ENCODE peak calls at places on chromosomes 11 and 22, in six cellular contexts. K, L, R, M, B and S are unnamed samples.

GRCh38 chr22:23815781-23816551 is 22.8 kb downstream of the DERL3 start:
- DNase-seq in K (no peak), L (no peak), R (no peak), M (peak), B (no peak), S (no peak)

GRCh38 chr22:46754110-46754799 is 8.2 kb upstream of the TBC1D22A start:
- DNase-seq in K (peak), L (peak), R (peak), M (peak), B (peak), S (peak)

GRCh38 chr11:11976476-11977187 is 31.8 kb downstream of the DKK3 start:
- DNase-seq in K (no peak), L (peak), R (no peak), M (no peak), B (no peak), S (no peak)

GRCh38 chr11:70026726-70027125 is 51.4 kb upstream of the ANO1 start:
- DNase-seq in K (no peak), L (no peak), R (no peak), M (no peak), B (no peak), S (no peak)

GRCh38 chr11:28606930-28607329 is 498.7 kb downstream of the METTL15 start:
- DNase-seq in K (no peak), L (no peak), R (peak), M (no peak), B (peak), S (peak)

GRCh38 chr11:125201525-125202121 is 37.1 kb downstream of the PKNOX2 start:
- DNase-seq in K (no peak), L (no peak), R (no peak), M (no peak), B (no peak), S (peak)

GRCh38 chr11:61061081-61061826 is 41.0 kb upstream of the CD5 start:
- DNase-seq in K (peak), L (no peak), R (no peak), M (no peak), B (peak), S (no peak)

GRCh38 chr11:127643659-127644058 is 643.1 kb upstream of the KIRREL3 start:
- DNase-seq in K (no peak), L (no peak), R (no peak), M (no peak), B (no peak), S (no peak)

GRCh38 chr11:126468102-126468521 is 112.6 kb downstream of the ST3GAL4 start:
- DNase-seq in K (no peak), L (no peak), R (no peak), M (peak), B (no peak), S (no peak)

GRCh38 chr11:64802370-64803162 is 448 bp downstream of the MAP4K2 start:
- DNase-seq in K (peak), L (no peak), R (no peak), M (peak), B (no peak), S (no peak)

GRCh38 chr11:130212431-130212961 is 52.9 kb downstream of the ST14 start:
- DNase-seq in K (peak), L (peak), R (no peak), M (no peak), B (no peak), S (no peak)

GRCh38 chr22:41308544-41308947 is 7.2 kb downstream of the ZC3H7B start:
- DNase-seq in K (no peak), L (peak), R (no peak), M (no peak), B (no peak), S (no peak)

GRCh38 chr11:76048763-76049162 is 157.5 kb downstream of the WNT11 start:
- DNase-seq in K (peak), L (no peak), R (no peak), M (no peak), B (no peak), S (no peak)

GRCh38 chr11:2798951-2799761 is 86.4 kb downstream of the CDKN1C start:
- DNase-seq in K (peak), L (peak), R (no peak), M (peak), B (no peak), S (no peak)

GRCh38 chr11:113162590-113162961 is 151.8 kb upstream of the TTC12 start:
- DNase-seq in K (no peak), L (no peak), R (no peak), M (no peak), B (no peak), S (no peak)

GRCh38 chr11:134562941-134563471 is 151.0 kb upstream of the B3GAT1 start:
- DNase-seq in K (no peak), L (no peak), R (no peak), M (no peak), B (no peak), S (no peak)

GRCh38 chr11:57751676-57752253 is at the start of gene BTBD18:
- DNase-seq in K (no peak), L (no peak), R (no peak), M (no peak), B (peak), S (no peak)

GRCh38 chr11:61797263-61797944 is 4.7 kb downstream of the FEN1 start:
- DNase-seq in K (peak), L (peak), R (peak), M (peak), B (peak), S (no peak)

GRCh38 chr11:1880746-1881441 is 10.8 kb downstream of the PRR33 start:
- DNase-seq in K (no peak), L (no peak), R (no peak), M (peak), B (no peak), S (no peak)

GRCh38 chr11:17812286-17813187 is 78.0 kb downstream of the KCNC1 start:
- DNase-seq in K (no peak), L (peak), R (no peak), M (no peak), B (no peak), S (no peak)

GRCh38 chr11:114040706-114041211 is 18.8 kb upstream of the ZBTB16 start:
- DNase-seq in K (no peak), L (peak), R (no peak), M (no peak), B (no peak), S (no peak)

GRCh38 chr11:44858796-44859527 is 91.7 kb downstream of the TP53I11 start:
- DNase-seq in K (no peak), L (no peak), R (no peak), M (no peak), B (no peak), S (no peak)

GRCh38 chr11:119307219-119307618 is 9.7 kb downstream of the MCAM start:
- DNase-seq in K (no peak), L (no peak), R (no peak), M (no peak), B (no peak), S (no peak)

GRCh38 chr11:76606102-76606793 is 64.3 kb downstream of the LRRC32 start:
- DNase-seq in K (no peak), L (no peak), R (no peak), M (peak), B (no peak), S (no peak)

GRCh38 chr11:7020183-7020917 is at the start of the genes NLRP14 and ZNF214:
- DNase-seq in K (peak), L (peak), R (peak), M (peak), B (peak), S (peak)

GRCh38 chr11:57762235-57762866 is 749 bp downstream of the CTNND1 start:
- DNase-seq in K (no peak), L (no peak), R (no peak), M (no peak), B (no peak), S (no peak)

GRCh38 chr11:123729602-123730001 is 11.9 kb downstream of the ZNF202 start:
- DNase-seq in K (no peak), L (no peak), R (no peak), M (no peak), B (no peak), S (no peak)

GRCh38 chr11:36458129-36458918 is 51.7 kb downstream of the TRAF6 start:
- DNase-seq in K (no peak), L (no peak), R (no peak), M (no peak), B (no peak), S (no peak)

GRCh38 chr11:123543796-123544195 is 110.6 kb downstream of the SCN3B start:
- DNase-seq in K (no peak), L (no peak), R (no peak), M (no peak), B (peak), S (peak)

GRCh38 chr11:64123679-64124078 is 42.2 kb downstream of the MACROD1 start:
- DNase-seq in K (no peak), L (no peak), R (no peak), M (no peak), B (no peak), S (no peak)

GRCh38 chr11:111379500-111380136 is 543 bp upstream of the POU2AF1 start:
- DNase-seq in K (peak), L (no peak), R (no peak), M (no peak), B (no peak), S (no peak)

GRCh38 chr22:43476341-43476740 is 64.5 kb downstream of the MPPED1 start:
- DNase-seq in K (no peak), L (no peak), R (no peak), M (no peak), B (no peak), S (no peak)

GRCh38 chr11:57704932-57705331 is 7.1 kb downstream of the MED19 start:
- DNase-seq in K (no peak), L (no peak), R (no peak), M (no peak), B (no peak), S (no peak)

GRCh38 chr11:21040615-21041014 is 371.2 kb downstream of the NELL1 start:
- DNase-seq in K (no peak), L (no peak), R (no peak), M (no peak), B (no peak), S (no peak)

GRCh38 chr11:63572026-63572688 is 9.0 kb upstream of the PLAAT2 start:
- DNase-seq in K (no peak), L (no peak), R (no peak), M (no peak), B (no peak), S (no peak)

GRCh38 chr11:80967649-80968048 is 1526.8 kb upstream of the TENM4 start:
- DNase-seq in K (no peak), L (no peak), R (no peak), M (no peak), B (no peak), S (no peak)

GRCh38 chr11:2296913-2297622 is 4.7 kb downstream of the C11orf21 start:
- DNase-seq in K (no peak), L (no peak), R (no peak), M (no peak), B (no peak), S (no peak)

GRCh38 chr11:64366751-64367150 is 7.8 kb downstream of the RPS6KA4 start:
- DNase-seq in K (no peak), L (no peak), R (no peak), M (no peak), B (no peak), S (no peak)

DNA sequence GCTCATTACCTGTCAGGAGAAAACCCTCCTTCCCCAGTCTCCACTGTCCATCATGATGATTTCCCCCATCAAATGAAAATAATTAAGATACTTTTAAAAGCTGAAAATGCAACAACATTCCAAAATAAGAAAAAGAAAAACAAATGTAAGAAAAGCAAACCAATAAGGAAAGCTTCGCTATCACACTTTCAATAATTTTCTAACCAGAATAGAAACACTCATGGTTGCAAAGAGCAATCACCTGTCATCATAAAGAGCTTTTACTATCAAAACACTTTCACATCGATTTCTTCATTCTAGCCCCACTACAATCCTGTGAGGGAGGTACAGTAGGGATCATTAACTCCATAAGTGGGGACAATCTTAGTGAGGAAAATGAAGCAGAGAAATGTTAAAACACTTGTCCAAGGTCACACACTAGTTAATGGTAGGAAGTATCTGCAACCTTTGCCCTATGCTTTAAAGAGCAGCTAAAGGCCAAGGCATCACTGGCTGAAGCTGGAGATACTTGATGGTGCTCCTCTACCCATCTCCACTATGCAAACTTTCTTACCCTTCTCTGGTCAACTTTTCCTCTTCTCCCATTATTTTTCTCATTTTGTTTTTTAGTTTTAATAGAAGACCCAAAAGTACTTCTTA is 2.6 kb downstream of the RBM4B start:
- DNase-seq in K (no peak), L (no peak), R (no peak), M (no peak), B (no peak), S (no peak)
- H3K4me3 ChIP-seq in K (no peak), L (no peak), R (no peak), M (peak), B (no peak), S (no peak)

DNA sequence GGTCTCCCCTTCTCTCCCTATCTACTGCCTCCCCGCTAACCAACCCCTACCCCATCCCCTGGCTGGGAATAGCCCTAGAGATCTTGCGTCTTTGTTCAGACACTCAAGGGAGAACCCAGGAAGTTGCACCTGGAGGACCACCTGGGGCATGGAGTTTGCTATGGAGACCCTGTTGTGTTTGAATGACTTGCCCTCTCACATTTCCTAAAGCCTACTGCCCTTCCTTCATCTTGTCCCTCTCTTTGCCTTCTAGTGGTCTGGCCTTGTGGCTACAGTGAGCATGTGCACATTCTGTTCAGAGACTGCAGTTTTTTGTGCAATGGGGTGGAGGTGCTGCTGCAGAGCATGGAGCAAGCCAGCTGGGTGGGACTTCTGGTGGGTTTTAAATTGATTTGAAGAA is 42.5 kb downstream of the ZNRF3 start:
- DNase-seq in K (no peak), L (no peak), R (no peak), M (no peak), B (no peak), S (no peak)
- TF ChIP-seq CTCF in K (no peak), L (no peak), R (no peak), M (no peak), B (no peak), S (no peak)

GRCh38 chr11:92698742-92699141 is 270.7 kb upstream of the MTNR1B start:
- DNase-seq in K (no peak), L (no peak), R (no peak), M (no peak), B (no peak), S (no peak)

GRCh38 chr11:92707173-92707619 is 262.3 kb upstream of the MTNR1B start:
- DNase-seq in K (no peak), L (no peak), R (no peak), M (no peak), B (no peak), S (no peak)

GRCh38 chr11:92702037-92702436 is 267.4 kb upstream of the MTNR1B start:
- DNase-seq in K (no peak), L (no peak), R (no peak), M (no peak), B (peak), S (no peak)

GRCh38 chr11:92703431-92703830 is 266.0 kb upstream of the MTNR1B start:
- DNase-seq in K (no peak), L (no peak), R (no peak), M (no peak), B (peak), S (no peak)

GRCh38 chr11:92702771-92703170 is 266.7 kb upstream of the MTNR1B start:
- DNase-seq in K (no peak), L (no peak), R (no peak), M (no peak), B (peak), S (no peak)
- H3K4me3 ChIP-seq in K (no peak), L (no peak), R (no peak), M (no peak), B (no peak), S (no peak)

GRCh38 chr22:30212363-30212995 is 34.1 kb downstream of the LIF start:
- DNase-seq in K (no peak), L (no peak), R (peak), M (no peak), B (peak), S (peak)
- TF ChIP-seq CTCF in K (no peak), L (no peak), R (no peak), M (no peak), B (peak), S (peak)

GRCh38 chr11:844693-845644 is 2.3 kb downstream of the TSPAN4 start:
- DNase-seq in K (peak), L (peak), R (peak), M (peak), B (no peak), S (peak)
- H3K4me3 ChIP-seq in K (peak), L (no peak), R (peak), M (peak), B (peak), S (peak)